ENCODE peak calls at places on chromosome 11, in nine cellular contexts. G is tibial nerve; P is pancreas; Y is cardiac muscle cell; Q is fibroblast of lung; M is transverse colon; R is effector memory CD4-positive, alpha-beta T cell; J is iPS DF 6.9; L is sigmoid colon. D is an unnamed sample. For H3K4me1 and H3K9me3, the result is how much of the 10 kb centered on the place peaks cover.

GRCh38 chr11:111531687-111532364 is 8.7 kb upstream of the LAYN start:
- DNase-seq in G (no peak), Y (peak), J (no peak), M (no peak), Q (peak), L (no peak), R (no peak), P (no peak), D (no peak)

GRCh38 chr11:120556841-120557240 is 45.3 kb downstream of the GRIK4 start:
- DNase-seq in Y (no peak), J (no peak), L (no peak), G (no peak), R (no peak), P (no peak), M (no peak), Q (no peak), D (no peak)

GRCh38 chr11:125085301-125086081 is 22.4 kb downstream of the SLC37A2 start:
- DNase-seq in Q (no peak), G (no peak), Y (no peak), R (no peak), J (no peak), M (no peak), P (no peak), L (peak), D (no peak)

GRCh38 chr11:32478277-32478731 is 43.0 kb upstream of the WT1 start:
- DNase-seq in R (no peak), Q (no peak), G (no peak), Y (peak), J (no peak), P (no peak), L (no peak), M (no peak), D (no peak)

GRCh38 chr11:65591939-65592814 is 3.4 kb downstream of the KCNK7 start:
- DNase-seq in J (no peak), P (no peak), Q (peak), G (no peak), Y (peak), R (no peak), M (peak), L (peak), D (no peak)

GRCh38 chr11:66008468-66009101 is 3.2 kb upstream of the CST6 start:
- DNase-seq in Y (no peak), L (no peak), R (no peak), P (no peak), M (no peak), Q (no peak), G (no peak), J (no peak), D (no peak)

GRCh38 chr11:93491941-93492340 is 51.2 kb downstream of the SMCO4 start:
- DNase-seq in P (no peak), Q (no peak), Y (no peak), J (no peak), G (no peak), R (no peak), M (no peak), L (no peak), D (no peak)

GRCh38 chr11:113162590-113162961 is 151.8 kb upstream of the TTC12 start:
- DNase-seq in L (no peak), J (no peak), Y (peak), M (no peak), G (peak), R (no peak), Q (peak), P (no peak), D (no peak)

GRCh38 chr11:130776044-130776390 is 140.3 kb downstream of the SNX19 start:
- DNase-seq in L (no peak), J (no peak), R (no peak), Y (no peak), P (no peak), M (no peak), Q (peak), G (no peak), D (no peak)

GRCh38 chr11:35623708-35624168 is 5.5 kb downstream of the FJX1 start:
- DNase-seq in L (no peak), P (no peak), R (no peak), Q (peak), Y (peak), M (no peak), J (no peak), G (no peak), D (no peak)

GRCh38 chr11:429931-430456 is 11.8 kb downstream of the ANO9 start:
- DNase-seq in Q (no peak), M (no peak), P (no peak), L (no peak), Y (no peak), J (no peak), R (no peak), G (no peak), D (peak)

GRCh38 chr11:103648670-103649400 is 387.6 kb upstream of the DDI1 start:
- DNase-seq in P (no peak), L (no peak), Q (peak), R (no peak), G (no peak), J (no peak), Y (peak), M (no peak), D (no peak)

GRCh38 chr11:113213549-113213948 is 100.8 kb upstream of the TTC12 start:
- DNase-seq in G (no peak), P (no peak), J (no peak), R (no peak), M (no peak), Y (no peak), L (no peak), Q (no peak), D (no peak)

GRCh38 chr11:61362542-61362875 is 335 bp downstream of the TMEM138 start:
- DNase-seq in Y (peak), G (no peak), Q (peak), P (no peak), R (no peak), M (no peak), J (no peak), L (no peak), D (no peak)

GRCh38 chr11:134387501-134387900 is 24.5 kb downstream of the B3GAT1 start:
- DNase-seq in Q (no peak), R (no peak), J (no peak), P (no peak), Y (no peak), M (no peak), L (no peak), G (no peak), D (no peak)

GRCh38 chr11:46472662-46472994 is 81.1 kb upstream of the CHRM4 start:
- DNase-seq in Y (no peak), J (no peak), R (no peak), Q (no peak), M (peak), G (no peak), P (peak), L (no peak), D (no peak)

GRCh38 chr11:125084761-125085231 is 21.7 kb downstream of the SLC37A2 start:
- DNase-seq in R (no peak), Q (no peak), J (no peak), G (no peak), M (no peak), P (no peak), Y (no peak), L (no peak), D (no peak)

GRCh38 chr11:110389946-110390345 is 39.8 kb upstream of the FDX1 start:
- DNase-seq in J (no peak), Y (no peak), P (no peak), G (no peak), R (no peak), Q (no peak), M (no peak), L (no peak), D (no peak)

GRCh38 chr11:2271077-2271326 is 614 bp upstream of the ASCL2 start:
- DNase-seq in Y (no peak), Q (no peak), G (no peak), R (no peak), P (no peak), M (peak), L (peak), J (no peak), D (peak)

GRCh38 chr11:10604340-10604748 is 35.9 kb upstream of the LYVE1 start:
- DNase-seq in M (peak), J (no peak), G (peak), Y (peak), L (peak), R (no peak), Q (no peak), P (no peak), D (peak)

GRCh38 chr11:60570970-60571369 is 55.8 kb downstream of the MS4A13 start:
- DNase-seq in R (no peak), Y (no peak), L (no peak), P (no peak), M (no peak), Q (no peak), J (no peak), G (no peak), D (no peak)

GRCh38 chr11:16299390-16299789 is 57.0 kb downstream of the SOX6 start:
- DNase-seq in P (no peak), G (no peak), Q (no peak), L (no peak), M (no peak), R (no peak), Y (no peak), J (no peak), D (no peak)

GRCh38 chr11:128741928-128742327 is 48.1 kb downstream of the FLI1 start:
- DNase-seq in J (no peak), Q (no peak), P (no peak), L (no peak), M (no peak), G (no peak), Y (no peak), R (no peak), D (no peak)

GRCh38 chr11:133937015-133937414 is 19.8 kb downstream of the IGSF9B start:
- DNase-seq in L (no peak), R (no peak), Y (no peak), J (no peak), P (no peak), G (no peak), M (no peak), Q (no peak), D (no peak)

GRCh38 chr11:95149659-95150294 is 60.1 kb downstream of the ENDOD1 start:
- DNase-seq in J (no peak), Q (peak), L (peak), Y (peak), G (no peak), P (peak), R (no peak), M (peak), D (peak)

GRCh38 chr11:85685820-85686459 is at the start of gene CCDC89:
- DNase-seq in P (peak), J (no peak), L (peak), Y (peak), M (peak), R (no peak), G (peak), Q (peak), D (peak)

GRCh38 chr11:2464451-2465165 is 19.8 kb downstream of the KCNQ1 start:
- DNase-seq in Y (no peak), R (no peak), M (no peak), P (peak), L (no peak), Q (no peak), J (no peak), G (no peak), D (no peak)

GRCh38 chr11:112962854-112963367 is 1.7 kb downstream of the NCAM1 start:
- DNase-seq in M (peak), Q (peak), R (no peak), P (peak), J (no peak), L (peak), G (no peak), Y (peak), D (peak)

GRCh38 chr11:8282621-8283509 is 19.2 kb upstream of the LMO1 start:
- DNase-seq in Y (no peak), Q (no peak), G (no peak), M (no peak), P (no peak), R (no peak), L (peak), J (no peak), D (peak)
- H3K27ac ChIP-seq in Y (peak), Q (no peak), G (no peak), M (no peak), P (peak), R (no peak), L (no peak), J (no peak), D (peak)

GRCh38 chr11:63869686-63870085 is 30.8 kb downstream of the MARK2 start:
- DNase-seq in Q (no peak), R (peak), J (no peak), P (no peak), Y (no peak), M (peak), G (no peak), L (no peak), D (no peak)

GRCh38 chr11:63869171-63869591 is 30.3 kb downstream of the MARK2 start:
- DNase-seq in Y (no peak), L (no peak), R (no peak), J (no peak), M (peak), P (no peak), G (no peak), Q (no peak), D (no peak)

GRCh38 chr11:63870351-63871197 is 31.7 kb downstream of the MARK2 start:
- DNase-seq in P (no peak), R (no peak), G (no peak), L (no peak), Y (no peak), Q (no peak), M (no peak), J (no peak), D (no peak)

GRCh38 chr11:63867511-63867910 is 28.6 kb downstream of the MARK2 start:
- DNase-seq in G (no peak), R (no peak), P (no peak), Y (no peak), L (no peak), J (no peak), Q (no peak), M (no peak), D (no peak)

GRCh38 chr11:63868399-63869064 is 29.6 kb downstream of the MARK2 start:
- DNase-seq in R (no peak), G (no peak), L (no peak), Q (no peak), J (no peak), P (no peak), M (no peak), Y (peak), D (no peak)
- H3K4me1 ChIP-seq in R (half or more), G (half or more), L (half or more), Q (under half), J (under half), P (under half), M (half or more), Y (under half), D (half or more)

GRCh38 chr11:72955466-72955865 is 141.3 kb downstream of the ATG16L2 start:
- DNase-seq in Y (no peak), P (no peak), R (no peak), L (no peak), G (no peak), M (no peak), J (no peak), Q (no peak), D (no peak)

GRCh38 chr11:72954860-72955259 is 140.6 kb downstream of the ATG16L2 start:
- DNase-seq in Y (no peak), P (no peak), M (no peak), R (no peak), J (no peak), G (no peak), L (no peak), Q (no peak), D (no peak)

GRCh38 chr11:72951815-72952340 is 137.7 kb downstream of the ATG16L2 start:
- DNase-seq in J (no peak), L (no peak), M (no peak), G (no peak), R (no peak), Y (peak), P (no peak), Q (no peak), D (no peak)

GRCh38 chr11:72951193-72951592 is 137.0 kb downstream of the ATG16L2 start:
- DNase-seq in Y (peak), R (no peak), J (no peak), M (no peak), L (no peak), G (no peak), Q (no peak), P (no peak), D (no peak)

GRCh38 chr11:72953631-72954030 is 139.4 kb downstream of the ATG16L2 start:
- DNase-seq in G (no peak), J (no peak), P (no peak), R (no peak), M (no peak), L (no peak), Y (no peak), Q (no peak), D (no peak)
- H3K9me3 ChIP-seq in G (under half), J (under half), P (under half), R (under half), M (under half), L (under half), Y (under half), Q (under half), D (under half)

DNA sequence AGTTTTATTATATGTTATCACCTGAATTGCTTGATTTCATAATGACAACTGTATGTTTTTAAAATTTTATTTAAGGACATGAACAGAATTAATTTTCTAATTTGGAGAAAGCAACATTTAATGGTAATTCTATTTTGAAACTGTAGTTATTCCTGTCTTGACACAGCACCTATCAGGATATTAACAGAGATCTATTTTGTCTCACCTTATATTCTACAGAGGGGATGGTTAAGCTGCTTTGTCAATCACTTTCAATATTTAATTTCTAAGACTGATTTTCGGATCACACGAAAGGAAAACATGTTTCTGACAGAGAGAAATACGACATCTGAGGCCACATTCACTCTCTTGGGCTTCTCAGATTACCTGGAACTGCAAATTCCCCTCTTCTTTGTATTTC is at the start of gene OR5D16:
- DNase-seq in L (no peak), Y (no peak), Q (no peak), G (no peak), P (no peak), R (no peak), M (no peak), J (no peak), D (no peak)
- H3K27ac ChIP-seq in L (no peak), Y (no peak), Q (no peak), G (no peak), P (no peak), R (no peak), M (no peak), J (no peak), D (no peak)

DNA sequence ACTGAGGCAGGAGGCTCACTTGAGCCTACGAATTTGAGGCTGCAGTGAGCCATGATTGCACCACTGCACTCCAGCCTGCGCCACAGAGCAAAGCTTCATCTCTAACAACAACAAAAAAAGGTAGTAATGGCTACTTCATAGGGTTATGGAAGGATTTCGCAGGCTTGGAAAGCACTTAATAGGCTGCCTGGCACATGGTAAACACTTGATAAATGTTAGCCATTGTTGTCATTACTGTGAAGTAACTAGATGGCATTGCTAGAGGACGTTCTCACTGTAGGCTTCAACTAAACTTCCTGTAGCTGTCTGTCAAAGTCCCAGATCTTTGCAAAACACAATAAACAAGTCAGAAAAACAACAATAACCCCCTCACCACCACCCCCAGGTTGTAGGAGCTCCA is 357.2 kb upstream of the NARS2 start:
- DNase-seq in G (no peak), M (no peak), L (no peak), R (no peak), Y (no peak), Q (no peak), J (no peak), P (no peak), D (no peak)
- H3K4me1 ChIP-seq in G (under half), M (under half), L (under half), R (under half), Y (under half), Q (under half), J (under half), P (under half), D (under half)

DNA sequence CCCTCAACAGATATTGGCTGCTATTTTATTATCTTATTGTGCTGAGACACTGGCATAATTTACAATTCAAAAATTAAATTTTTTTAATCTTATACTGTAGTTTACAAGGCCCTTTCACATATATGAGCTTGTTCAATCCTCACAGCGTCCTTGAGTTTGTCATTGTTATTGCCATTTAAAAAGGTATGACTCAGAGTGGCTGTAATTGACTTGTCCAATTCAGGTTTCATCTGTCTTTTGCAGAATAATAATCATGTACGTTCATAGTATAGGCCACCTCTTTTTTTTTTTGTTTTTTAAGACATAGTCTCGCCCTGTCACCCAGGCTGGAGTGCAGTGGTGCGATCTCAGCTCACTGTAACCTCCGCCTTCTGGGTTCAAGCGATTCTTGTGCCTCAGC is 11.5 kb downstream of the PTPRJ start:
- DNase-seq in M (no peak), J (no peak), L (no peak), P (no peak), R (no peak), Q (no peak), G (no peak), Y (no peak), D (no peak)
- H3K9me3 ChIP-seq in M (under half), J (under half), L (under half), P (under half), R (under half), Q (under half), G (under half), Y (under half), D (under half)

GRCh38 chr11:63144121-63144520 is at the start of gene SLC22A24:
- DNase-seq in Q (no peak), L (no peak), Y (no peak), M (no peak), P (no peak), R (no peak), G (no peak), J (no peak), D (no peak)

GRCh38 chr11:63142459-63142858 is 1.6 kb downstream of the SLC22A24 start:
- DNase-seq in Q (no peak), J (no peak), R (no peak), M (no peak), P (no peak), L (no peak), Y (no peak), G (no peak), D (no peak)

DNA sequence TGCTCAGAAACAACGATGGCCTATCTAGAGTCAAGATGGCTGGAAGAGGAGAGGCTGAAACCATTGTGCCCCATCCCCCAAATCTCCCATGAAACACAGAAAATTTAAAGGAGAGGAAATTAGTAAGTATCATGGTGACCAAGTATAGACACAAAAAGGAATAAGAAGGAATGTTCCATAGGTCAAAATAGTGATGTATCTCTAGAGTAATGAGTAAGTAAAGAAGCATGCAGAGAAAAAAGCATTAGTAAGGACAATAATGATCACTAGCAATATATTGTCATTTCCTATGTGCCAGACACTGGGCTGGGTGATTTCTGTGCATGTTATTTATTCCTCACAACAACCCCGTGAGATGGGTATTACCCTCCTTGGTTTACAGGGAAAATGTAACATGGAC is 2.6 kb upstream of the SLC22A24 start:
- DNase-seq in M (no peak), Y (no peak), Q (no peak), J (no peak), G (no peak), L (no peak), P (no peak), R (no peak), D (no peak)
- H3K27ac ChIP-seq in M (no peak), Y (no peak), Q (no peak), J (no peak), G (no peak), L (no peak), P (no peak), R (no peak), D (no peak)

GRCh38 chr11:62399868-62400245 is 19.0 kb upstream of the SCGB1A1 start:
- DNase-seq in Y (no peak), P (no peak), R (no peak), J (no peak), G (no peak), L (no peak), M (no peak), Q (no peak), D (no peak)
- H3K4me1 ChIP-seq in Y (under half), P (under half), R (under half), J (under half), G (half or more), L (half or more), M (half or more), Q (under half), D (under half)

DNA sequence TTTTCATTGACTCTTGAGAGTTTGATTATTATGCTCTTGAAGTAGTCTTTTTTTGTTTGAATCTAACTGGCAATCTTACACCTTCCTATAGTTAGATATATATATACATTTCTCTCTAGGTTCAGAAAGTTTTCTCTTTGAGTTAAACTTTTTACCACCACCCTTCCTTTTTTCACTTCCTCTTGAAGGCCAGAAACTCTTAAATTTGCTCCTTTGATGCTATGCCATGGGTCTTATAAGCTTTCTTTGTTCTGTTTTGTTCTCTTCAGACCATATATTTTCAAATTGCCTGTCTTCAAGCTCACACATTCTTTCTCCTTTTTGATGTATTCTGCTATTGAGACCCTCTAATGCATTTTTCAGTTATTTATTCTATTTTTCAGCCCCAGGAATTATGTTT is 513.5 kb upstream of the CNTN5 start:
- DNase-seq in Q (no peak), M (no peak), Y (no peak), P (no peak), L (no peak), R (no peak), J (no peak), G (no peak), D (no peak)
- H3K9me3 ChIP-seq in Q (under half), M (under half), Y (under half), P (under half), L (under half), R (under half), J (under half), G (under half), D (under half)